ENCODE peak calls at places on chromosomes 4 and X, in five cellular contexts. One of them, this sample, is unnamed. For H3K4me1, the result is how much of the 10 kb centered on the place peaks cover.

GRCh38 chr4:140156529-140157171 is 2.7 kb upstream of the MAML3 start:
- DNase-seq in PC-9: no peak
- DNase-seq in kidney: no peak
- DNase-seq in psoas muscle: no peak
- DNase-seq in right cardiac atrium: no peak
- DNase-seq in this sample: peak

GRCh38 chr4:122710434-122711308 is 21.8 kb upstream of the BBS12 start:
- DNase-seq in right cardiac atrium: no peak
- DNase-seq in kidney: no peak
- DNase-seq in PC-9: no peak
- DNase-seq in psoas muscle: no peak
- DNase-seq in this sample: no peak

GRCh38 chr4:18106620-18107019 is 85.1 kb upstream of the LCORL start:
- DNase-seq in right cardiac atrium: no peak
- DNase-seq in PC-9: no peak
- DNase-seq in psoas muscle: no peak
- DNase-seq in kidney: no peak
- DNase-seq in this sample: no peak

GRCh38 chr4:44722001-44722400 is 4.4 kb downstream of the GNPDA2 start:
- DNase-seq in psoas muscle: no peak
- DNase-seq in PC-9: no peak
- DNase-seq in right cardiac atrium: no peak
- DNase-seq in kidney: no peak
- DNase-seq in this sample: no peak

GRCh38 chrX:123308663-123309062 is 124.6 kb downstream of the GRIA3 start:
- DNase-seq in PC-9: no peak
- DNase-seq in kidney: no peak
- DNase-seq in psoas muscle: no peak
- DNase-seq in right cardiac atrium: no peak
- DNase-seq in this sample: no peak

GRCh38 chrX:153832732-153833131 is 2.4 kb upstream of the PDZD4 start:
- DNase-seq in PC-9: no peak
- DNase-seq in psoas muscle: no peak
- DNase-seq in kidney: no peak
- DNase-seq in right cardiac atrium: no peak
- DNase-seq in this sample: no peak

GRCh38 chr4:82842593-82842992 is 44.0 kb upstream of the SCD5 start:
- DNase-seq in PC-9: no peak
- DNase-seq in kidney: no peak
- DNase-seq in psoas muscle: no peak
- DNase-seq in right cardiac atrium: no peak
- DNase-seq in this sample: no peak

GRCh38 chr4:81786063-81786763 is 314.5 kb upstream of the RASGEF1B start:
- DNase-seq in kidney: no peak
- DNase-seq in PC-9: no peak
- DNase-seq in psoas muscle: no peak
- DNase-seq in right cardiac atrium: no peak
- DNase-seq in this sample: no peak

GRCh38 chr4:184408021-184408710 is 66.2 kb downstream of the IRF2 start:
- DNase-seq in kidney: no peak
- DNase-seq in psoas muscle: no peak
- DNase-seq in PC-9: no peak
- DNase-seq in right cardiac atrium: no peak
- DNase-seq in this sample: no peak

GRCh38 chr4:73891739-73892405 is 22.7 kb downstream of the CXCL1 start:
- DNase-seq in PC-9: no peak
- DNase-seq in psoas muscle: no peak
- DNase-seq in kidney: no peak
- DNase-seq in right cardiac atrium: no peak
- DNase-seq in this sample: no peak

GRCh38 chr4:140281828-140282227 is 91.6 kb upstream of the SCOC start:
- DNase-seq in psoas muscle: no peak
- DNase-seq in right cardiac atrium: no peak
- DNase-seq in kidney: no peak
- DNase-seq in PC-9: no peak
- DNase-seq in this sample: no peak

GRCh38 chr4:127604949-127605709 is 27.6 kb upstream of the INTU start:
- DNase-seq in PC-9: no peak
- DNase-seq in right cardiac atrium: no peak
- DNase-seq in psoas muscle: no peak
- DNase-seq in kidney: no peak
- DNase-seq in this sample: no peak

GRCh38 chrX:115553171-115553570 is 7.8 kb upstream of the PLS3 start:
- DNase-seq in right cardiac atrium: no peak
- DNase-seq in PC-9: no peak
- DNase-seq in psoas muscle: no peak
- DNase-seq in kidney: no peak
- DNase-seq in this sample: no peak

GRCh38 chrX:118373538-118373937 is 27.6 kb downstream of the WDR44 start:
- DNase-seq in PC-9: no peak
- DNase-seq in right cardiac atrium: no peak
- DNase-seq in kidney: no peak
- DNase-seq in psoas muscle: no peak
- DNase-seq in this sample: no peak

GRCh38 chr4:3384391-3384770 is 57.4 kb upstream of the HGFAC start:
- DNase-seq in psoas muscle: no peak
- DNase-seq in right cardiac atrium: peak
- DNase-seq in PC-9: no peak
- DNase-seq in kidney: no peak
- DNase-seq in this sample: no peak

GRCh38 chr4:11487139-11487538 is 58.4 kb upstream of the HS3ST1 start:
- DNase-seq in PC-9: no peak
- DNase-seq in psoas muscle: no peak
- DNase-seq in kidney: no peak
- DNase-seq in right cardiac atrium: no peak
- DNase-seq in this sample: no peak

GRCh38 chrX:79708581-79708980 is 306.0 kb upstream of the TBX22 start:
- DNase-seq in kidney: no peak
- DNase-seq in PC-9: no peak
- DNase-seq in psoas muscle: no peak
- DNase-seq in right cardiac atrium: no peak
- DNase-seq in this sample: no peak

GRCh38 chr4:7929530-7929951 is 10.1 kb downstream of the AFAP1 start:
- DNase-seq in PC-9: peak
- DNase-seq in psoas muscle: no peak
- DNase-seq in kidney: no peak
- DNase-seq in right cardiac atrium: peak
- DNase-seq in this sample: no peak

GRCh38 chrX:23616361-23616760 is 50.9 kb upstream of the PRDX4 start:
- DNase-seq in kidney: no peak
- DNase-seq in PC-9: no peak
- DNase-seq in right cardiac atrium: no peak
- DNase-seq in psoas muscle: no peak
- DNase-seq in this sample: no peak

DNA sequence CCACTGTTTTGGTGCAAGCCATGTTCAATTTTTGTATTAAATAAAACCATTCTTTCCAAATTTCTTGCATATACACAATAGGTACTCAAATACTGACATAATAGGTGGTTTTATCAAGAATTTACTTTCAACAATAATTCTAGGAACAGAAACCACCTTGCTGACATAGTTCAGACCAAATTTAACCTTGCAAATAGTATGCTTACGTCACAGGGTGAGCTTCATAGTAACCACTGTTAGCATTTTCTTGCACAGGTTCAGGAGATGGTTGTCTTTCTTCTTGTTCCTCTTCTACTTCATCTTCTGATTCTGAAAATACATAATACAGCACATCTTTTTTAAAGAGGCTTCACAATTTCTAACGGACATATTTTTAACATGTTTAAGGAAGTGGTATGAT is 17.6 kb downstream of the G3BP2 start:
- DNase-seq in kidney: no peak
- DNase-seq in psoas muscle: no peak
- DNase-seq in PC-9: no peak
- DNase-seq in right cardiac atrium: no peak
- DNase-seq in this sample: peak
- H3K27ac ChIP-seq in kidney: no peak
- H3K27ac ChIP-seq in psoas muscle: no peak
- H3K27ac ChIP-seq in PC-9: no peak
- H3K27ac ChIP-seq in right cardiac atrium: no peak
- H3K27ac ChIP-seq in this sample: peak

DNA sequence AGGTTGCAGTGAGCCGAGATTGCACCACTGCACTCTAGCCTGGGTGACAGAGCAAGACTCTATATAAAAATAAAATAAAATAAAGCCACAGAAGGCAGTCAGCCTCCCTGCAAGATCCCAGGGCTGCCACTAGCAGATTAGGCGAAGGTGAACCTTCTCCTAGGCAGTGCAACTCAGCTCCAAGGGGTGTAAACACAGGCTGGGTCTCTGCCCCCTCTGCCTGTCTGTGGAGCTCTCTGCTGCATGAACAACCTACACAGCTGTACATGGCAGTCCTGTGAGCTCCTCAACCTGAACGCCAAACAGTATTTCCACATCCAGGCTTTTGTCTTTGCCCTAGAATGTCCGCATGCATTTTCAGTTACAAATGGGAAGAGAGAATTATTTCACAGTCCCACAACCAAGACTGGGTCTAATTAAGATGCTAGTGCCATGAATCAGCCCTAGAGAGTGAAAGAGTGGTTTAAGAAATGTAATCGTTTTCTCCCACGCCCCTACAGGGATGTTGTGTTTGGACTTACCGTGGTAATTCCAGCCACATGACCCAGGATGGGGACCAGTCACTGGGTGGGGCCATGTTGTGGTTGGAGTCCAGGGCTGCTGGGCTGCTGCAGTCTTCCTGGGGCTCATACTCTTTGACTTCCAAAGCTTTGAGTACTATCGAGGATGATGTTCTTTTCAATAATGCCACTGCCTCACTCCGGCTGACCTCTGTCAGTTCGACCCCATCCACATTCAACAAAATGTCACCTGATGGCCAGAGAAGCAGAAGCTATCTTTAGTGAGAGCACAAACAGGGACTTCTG is 99.0 kb downstream of the FIP1L1 start:
- DNase-seq in right cardiac atrium: no peak
- DNase-seq in kidney: no peak
- DNase-seq in psoas muscle: no peak
- DNase-seq in PC-9: no peak
- DNase-seq in this sample: no peak
- H3K4me3 ChIP-seq in right cardiac atrium: no peak
- H3K4me3 ChIP-seq in kidney: no peak
- H3K4me3 ChIP-seq in psoas muscle: no peak
- H3K4me3 ChIP-seq in PC-9: no peak
- H3K4me3 ChIP-seq in this sample: no peak

GRCh38 chr4:25810016-25810415 is 52.8 kb downstream of the SEL1L3 start:
- DNase-seq in psoas muscle: no peak
- DNase-seq in PC-9: no peak
- DNase-seq in right cardiac atrium: no peak
- DNase-seq in kidney: no peak
- DNase-seq in this sample: no peak
- H3K4me1 ChIP-seq in psoas muscle: under half
- H3K4me1 ChIP-seq in PC-9: under half
- H3K4me1 ChIP-seq in right cardiac atrium: under half
- H3K4me1 ChIP-seq in kidney: under half
- H3K4me1 ChIP-seq in this sample: under half

GRCh38 chr4:54276633-54277426 is 47.7 kb downstream of the PDGFRA start:
- DNase-seq in psoas muscle: no peak
- DNase-seq in PC-9: no peak
- DNase-seq in right cardiac atrium: no peak
- DNase-seq in kidney: no peak
- DNase-seq in this sample: no peak
- H3K27ac ChIP-seq in psoas muscle: no peak
- H3K27ac ChIP-seq in PC-9: no peak
- H3K27ac ChIP-seq in right cardiac atrium: peak
- H3K27ac ChIP-seq in kidney: no peak
- H3K27ac ChIP-seq in this sample: no peak

DNA sequence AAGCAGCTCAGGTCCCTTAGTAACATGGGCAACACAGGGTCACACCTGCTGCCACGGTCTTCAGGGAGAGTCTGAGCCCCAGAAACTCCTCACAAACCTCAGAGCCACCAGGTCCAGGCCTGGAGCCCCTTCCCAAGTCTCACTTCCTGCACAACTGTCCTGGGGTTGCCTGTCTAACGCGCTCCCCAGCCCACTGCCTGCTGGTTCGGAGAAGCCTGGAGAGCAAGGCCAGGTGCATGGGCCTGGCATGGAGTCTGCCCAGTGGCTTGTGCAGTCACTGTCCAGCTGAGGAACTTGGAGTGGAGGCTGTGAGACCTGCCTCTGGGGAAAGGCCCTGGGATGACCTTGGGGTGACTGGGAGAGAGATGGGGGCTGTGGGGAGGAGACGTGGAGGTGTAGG is 28.0 kb downstream of the FAM53A start:
- DNase-seq in PC-9: no peak
- DNase-seq in kidney: no peak
- DNase-seq in psoas muscle: no peak
- DNase-seq in right cardiac atrium: no peak
- DNase-seq in this sample: no peak
- H3K4me3 ChIP-seq in PC-9: no peak
- H3K4me3 ChIP-seq in kidney: no peak
- H3K4me3 ChIP-seq in psoas muscle: no peak
- H3K4me3 ChIP-seq in right cardiac atrium: no peak
- H3K4me3 ChIP-seq in this sample: no peak

GRCh38 chr4:87055340-87055739 is 120.5 kb downstream of the AFF1 start:
- DNase-seq in right cardiac atrium: no peak
- DNase-seq in psoas muscle: no peak
- DNase-seq in PC-9: no peak
- DNase-seq in kidney: no peak
- DNase-seq in this sample: no peak
- H3K4me1 ChIP-seq in right cardiac atrium: under half
- H3K4me1 ChIP-seq in psoas muscle: half or more
- H3K4me1 ChIP-seq in PC-9: under half
- H3K4me1 ChIP-seq in kidney: under half
- H3K4me1 ChIP-seq in this sample: under half

This sample was measured in naive thymus-derived CD4-positive, alpha-beta T cell.